ENCODE peak calls at places on chromosomes 4 and X, in five cellular contexts. I is heart left ventricle, M is HepG2, B is IMR-90, R is suprapubic skin. K is an unnamed sample.

GRCh38 chr4:116358633-116359222 is 726.6 kb downstream of the TRAM1L1 start:
- DNase-seq in I (no peak), M (peak; percentile 82), B (peak; percentile 43), R (no peak), K (peak; percentile 18)

GRCh38 chr4:85370400-85371032 is 104.4 kb upstream of the ARHGAP24 start:
- DNase-seq in I (peak; percentile 26), M (peak; percentile 31), B (peak; percentile 18), R (no peak), K (no peak)

GRCh38 chr4:48341776-48342558 is 638 bp downstream of the SLAIN2 start:
- DNase-seq in I (peak; percentile 61), M (no peak), B (peak; percentile 28), R (peak; percentile 82), K (no peak)

GRCh38 chr4:95061220-95061619 is 303.5 kb downstream of the BMPR1B start:
- DNase-seq in I (no peak), M (no peak), B (peak; percentile 9), R (no peak), K (no peak)

GRCh38 chrX:12984629-12985303 is 9.9 kb downstream of the TMSB4X start:
- DNase-seq in I (no peak), M (no peak), B (peak; percentile 35), R (no peak), K (no peak)

GRCh38 chrX:69085151-69085550 is 80.1 kb downstream of the PJA1 start:
- DNase-seq in I (no peak), M (no peak), B (no peak), R (no peak), K (no peak)

GRCh38 chrX:41148553-41148952 is 63.3 kb downstream of the USP9X start:
- DNase-seq in I (no peak), M (no peak), B (peak; percentile 84), R (no peak), K (peak; percentile 0)

GRCh38 chrX:129808163-129808828 is 28.5 kb downstream of the SASH3 start:
- DNase-seq in I (no peak), M (no peak), B (no peak), R (no peak), K (no peak)

GRCh38 chrX:12058087-12058486 is 80.2 kb upstream of the FRMPD4 start:
- DNase-seq in I (no peak), M (no peak), B (no peak), R (no peak), K (no peak)

GRCh38 chr4:157223446-157223845 is 2.9 kb downstream of the GRIA2 start:
- DNase-seq in I (no peak), M (no peak), B (no peak), R (no peak), K (no peak)

GRCh38 chr4:128787509-128788311 is 21.8 kb upstream of the JADE1 start:
- DNase-seq in I (no peak), M (no peak), B (peak; percentile 74), R (no peak), K (no peak)

GRCh38 chrX:49844622-49845021 is 15.5 kb downstream of the PAGE4 start:
- DNase-seq in I (no peak), M (no peak), B (no peak), R (no peak), K (no peak)

GRCh38 chr4:158858410-158859189 is 89.8 kb downstream of the FNIP2 start:
- DNase-seq in I (no peak), M (peak; percentile 16), B (peak; percentile 71), R (no peak), K (no peak)

GRCh38 chr4:40749717-40750460 is at the start of gene NSUN7:
- DNase-seq in I (peak; percentile 37), M (no peak), B (no peak), R (peak; percentile 68), K (no peak)
- TF ChIP-seq POLR2A in I (no peak), M (no peak), B (no peak), R (no peak), K (no peak)

GRCh38 chr4:155849042-155849441 is 17.0 kb downstream of the ASIC5 start:
- DNase-seq in I (no peak), M (no peak), B (no peak), R (no peak), K (no peak)
- TF ChIP-seq POLR2A in I (no peak), M (no peak), B (no peak), R (no peak), K (no peak)

DNA sequence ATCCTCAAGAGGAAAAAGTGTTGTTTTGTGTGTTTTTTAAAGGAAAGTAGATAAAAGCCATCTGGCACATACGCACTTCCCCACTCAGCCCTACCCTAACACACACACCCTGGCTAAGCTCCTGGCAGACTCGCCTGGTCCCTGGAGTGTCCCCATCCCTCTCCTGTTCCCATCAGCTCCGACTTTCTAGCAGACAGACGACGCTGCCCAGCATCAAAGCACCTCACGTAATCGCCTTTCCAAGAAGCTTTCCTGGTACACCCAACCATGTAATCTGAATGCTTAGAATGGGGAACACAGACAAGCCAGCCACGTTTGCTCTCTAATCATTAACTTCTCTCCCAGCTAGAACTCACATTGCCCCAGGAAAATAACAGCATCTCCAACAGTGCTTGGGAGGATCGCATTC is 116.2 kb downstream of the AFAP1 start:
- DNase-seq in I (peak; percentile 87), M (peak; percentile 66), B (no peak), R (no peak), K (no peak)
- TF ChIP-seq POLR2A in I (no peak), M (no peak), B (no peak), R (no peak), K (no peak)

GRCh38 chr4:1723131-1723801 is 1.9 kb downstream of the TACC3 start:
- DNase-seq in I (no peak), M (no peak), B (no peak), R (no peak), K (no peak)

GRCh38 chr4:1722551-1723071 is 1.3 kb downstream of the TACC3 start:
- DNase-seq in I (no peak), M (no peak), B (no peak), R (peak; percentile 63), K (no peak)

GRCh38 chr4:1721666-1722550 is 587 bp downstream of the TACC3 start:
- DNase-seq in I (no peak), M (no peak), B (no peak), R (peak; percentile 66), K (no peak)

GRCh38 chr4:1720163-1720983 is 750 bp downstream of the TMEM129 start:
- DNase-seq in I (peak; percentile 71), M (no peak), B (peak; percentile 28), R (no peak), K (no peak)

DNA sequence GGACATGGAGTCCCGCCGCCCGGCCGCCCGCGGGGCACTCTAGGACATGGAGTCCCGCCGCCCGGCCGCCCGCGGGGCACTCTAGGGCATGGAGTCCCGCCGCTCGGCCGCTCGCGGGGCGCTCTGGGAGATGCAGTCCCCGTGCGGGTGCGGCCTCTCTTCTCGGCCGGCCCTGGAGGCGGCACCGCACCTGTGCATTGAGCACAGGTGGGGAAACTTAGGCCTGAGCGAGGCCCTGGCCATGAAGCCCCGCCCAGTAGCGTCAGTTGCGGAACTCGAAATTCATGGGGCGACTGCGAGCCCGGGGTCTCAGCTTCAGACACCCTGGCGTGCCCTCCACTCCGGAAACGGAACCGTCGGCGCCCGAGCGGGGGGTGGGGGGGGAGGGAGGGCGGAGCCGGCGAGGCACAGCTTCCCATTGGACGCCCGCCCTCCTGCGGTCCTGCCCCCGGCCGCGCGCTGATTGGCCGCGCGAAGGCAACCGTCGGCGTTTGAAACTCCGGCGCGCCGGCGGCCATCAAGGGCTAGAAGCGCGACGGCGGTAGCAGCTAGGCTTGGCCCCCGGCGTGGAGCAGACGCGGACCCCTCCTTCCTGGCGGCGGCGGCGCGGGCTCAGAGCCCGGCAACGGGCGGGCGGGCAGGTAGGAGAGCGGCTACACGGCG is at the start of the genes TACC3 and TMEM129:
- DNase-seq in I (peak; percentile 94), M (peak; percentile 94), B (peak; percentile 87), R (peak; percentile 95), K (peak; percentile 87)
- TF ChIP-seq POLR2A in I (no peak), M (no peak), B (peak; percentile 20), R (no peak), K (peak; percentile 53)

DNA sequence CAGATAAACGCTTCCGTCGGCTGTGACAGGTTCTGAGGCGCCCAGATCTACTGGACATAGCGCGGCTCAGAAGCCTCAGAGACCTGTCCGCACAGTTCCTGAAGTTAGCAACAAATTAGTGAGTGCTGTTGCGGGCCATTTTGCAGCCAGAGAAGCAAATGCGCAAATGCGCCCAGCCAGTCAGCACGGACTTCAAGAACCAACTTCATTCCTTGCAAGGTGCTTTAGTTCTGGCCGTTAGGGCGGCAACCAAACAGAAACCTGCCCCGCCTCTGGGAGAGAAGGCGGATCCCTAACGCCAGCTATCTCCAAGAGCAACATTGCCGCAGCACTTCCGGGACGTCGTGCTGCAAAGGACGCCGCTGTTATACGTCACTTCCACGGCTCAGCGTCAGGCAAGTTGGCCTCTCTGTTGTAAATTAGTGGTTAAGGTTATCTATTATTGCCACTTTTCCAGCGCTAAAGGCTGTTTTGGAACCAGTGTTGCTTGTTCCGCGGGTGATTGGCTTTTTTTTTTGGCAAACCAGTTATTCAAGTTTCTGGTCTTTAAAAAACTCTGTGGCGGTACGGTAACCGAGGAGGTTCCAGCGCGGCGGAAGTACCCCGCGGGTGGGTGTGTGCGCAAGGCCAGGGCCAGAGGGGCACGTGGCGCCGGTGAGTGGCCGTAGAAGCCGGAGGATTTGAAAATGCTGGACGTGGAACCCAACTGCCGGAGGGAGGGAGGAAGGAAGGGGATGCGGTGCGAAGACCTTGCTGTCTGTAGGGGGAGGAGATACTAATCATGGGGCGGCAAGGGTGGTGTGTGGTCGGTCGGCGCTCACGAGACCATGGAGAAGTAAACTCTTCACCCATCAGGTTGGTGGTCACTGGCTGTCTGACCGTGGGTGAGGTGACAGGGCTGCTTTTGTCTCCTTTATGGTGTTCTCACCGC is at the start of gene GAR1:
- DNase-seq in I (peak; percentile 93), M (peak; percentile 90), B (peak; percentile 92), R (peak; percentile 95), K (peak; percentile 72)
- TF ChIP-seq POLR2A in I (no peak), M (peak; percentile 73), B (peak; percentile 32), R (no peak), K (peak; percentile 35)

GRCh38 chr4:74794341-74794801 is at the start of gene BTC:
- DNase-seq in I (peak; percentile 19), M (peak; percentile 30), B (no peak), R (peak; percentile 50), K (peak; percentile 9)
- TF ChIP-seq POLR2A in I (no peak), M (no peak), B (no peak), R (no peak), K (no peak)

GRCh38 chrX:155755706-155756337 is 125.3 kb upstream of the VAMP7 start:
- DNase-seq in I (no peak), M (no peak), B (no peak), R (no peak), K (no peak)

GRCh38 chrX:155745792-155746191 is 133.0 kb upstream of the TMLHE start:
- DNase-seq in I (peak; percentile 29), M (peak; percentile 0), B (peak; percentile 2), R (no peak), K (no peak)

GRCh38 chrX:155747520-155747919 is 133.6 kb upstream of the VAMP7 start:
- DNase-seq in I (peak; percentile 37), M (no peak), B (no peak), R (no peak), K (no peak)

DNA sequence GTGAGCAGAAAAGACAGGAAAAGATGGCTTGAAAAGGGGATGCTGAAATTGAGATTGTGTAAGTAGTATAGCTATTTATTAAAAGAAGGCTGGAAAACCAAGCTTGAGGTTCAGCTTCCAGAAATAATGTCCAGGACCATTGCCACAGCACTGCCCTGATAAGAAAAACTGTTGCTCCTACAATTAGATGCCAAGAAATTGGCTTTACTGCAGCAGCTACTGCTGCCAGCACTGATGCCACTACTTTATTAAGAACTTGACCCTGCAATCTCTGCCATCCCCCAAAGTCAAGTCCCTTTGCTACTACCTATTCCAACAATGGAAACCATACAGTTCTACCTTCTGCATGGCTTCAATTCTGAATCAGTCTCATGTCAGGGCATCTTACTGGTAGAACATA is 130.0 kb upstream of the VAMP7 start:
- DNase-seq in I (no peak), M (no peak), B (no peak), R (no peak), K (no peak)
- TF ChIP-seq POLR2A in I (no peak), M (no peak), B (no peak), R (no peak), K (no peak)

GRCh38 chrX:10014462-10015373 is 47.6 kb downstream of the CLDN34 start:
- DNase-seq in I (peak; percentile 93), M (peak; percentile 48), B (peak; percentile 84), R (peak; percentile 90), K (no peak)
- TF ChIP-seq POLR2A in I (no peak), M (no peak), B (no peak), R (peak; percentile 66), K (peak; percentile 44)

K was measured in H54.